ENCODE peak calls at places on chromosomes 16 and 17, in eight cellular contexts. A, I, H, L, N, Y, T and U are unnamed samples.

GRCh38 chr17:64053101-64053500 is 32.7 kb upstream of the ICAM2 start:
- DNase-seq in T (no peak), H (no peak), Y (no peak), I (no peak), A (no peak), N (no peak), L (no peak), U (no peak)

GRCh38 chr16:23509763-23510153 is 536 bp downstream of the GGA2 start:
- DNase-seq in Y (no peak), H (peak; percentile 55), N (peak; percentile 66), I (peak; percentile 36), L (no peak), T (peak; percentile 71), A (peak; percentile 37), U (peak; percentile 70)

GRCh38 chr17:48389903-48390302 is 40.1 kb downstream of the SKAP1 start:
- DNase-seq in Y (no peak), T (no peak), H (no peak), N (no peak), A (no peak), L (no peak), I (no peak), U (no peak)

GRCh38 chr17:34667656-34668055 is 88.3 kb downstream of the TMEM132E start:
- DNase-seq in Y (no peak), I (no peak), H (no peak), N (no peak), L (no peak), T (no peak), A (no peak), U (no peak)

GRCh38 chr17:47894498-47895253 is 1.4 kb upstream of the SP2 start:
- DNase-seq in Y (no peak), I (no peak), T (no peak), N (no peak), A (no peak), H (peak; percentile 4), L (no peak), U (no peak)

GRCh38 chr17:29608986-29609385 is 13.7 kb downstream of the CORO6 start:
- DNase-seq in Y (no peak), L (no peak), A (no peak), N (no peak), I (no peak), H (no peak), T (no peak), U (no peak)

GRCh38 chr16:56615353-56615752 is 7.0 kb downstream of the MT2A start:
- DNase-seq in Y (no peak), A (no peak), L (no peak), H (no peak), T (peak; percentile 72), N (no peak), I (no peak), U (no peak)

GRCh38 chr17:76132574-76133338 is 8.3 kb downstream of the FOXJ1 start:
- DNase-seq in Y (peak; percentile 78), A (no peak), L (no peak), N (no peak), H (no peak), I (no peak), T (no peak), U (no peak)

GRCh38 chr16:84643180-84643583 is 5.1 kb upstream of the KLHL36 start:
- DNase-seq in L (no peak), I (no peak), A (peak; percentile 65), Y (peak; percentile 45), T (peak; percentile 94), H (no peak), N (peak; percentile 95), U (no peak)

GRCh38 chr17:15291674-15292361 is 26.7 kb upstream of the PMP22 start:
- DNase-seq in I (no peak), Y (peak; percentile 26), L (no peak), N (no peak), A (peak; percentile 23), H (no peak), T (no peak), U (no peak)

GRCh38 chr17:17391575-17392370 is 85.0 kb upstream of the MED9 start:
- DNase-seq in Y (no peak), H (peak; percentile 43), A (no peak), I (peak; percentile 24), T (peak; percentile 13), L (no peak), N (no peak), U (no peak)

GRCh38 chr17:78723001-78723796 is 58.9 kb downstream of the CYTH1 start:
- DNase-seq in A (peak; percentile 74), I (peak; percentile 35), Y (no peak), L (peak; percentile 93), T (peak; percentile 38), H (no peak), N (no peak), U (no peak)

GRCh38 chr16:55835578-55835977 is 2.7 kb upstream of the CES1 start:
- DNase-seq in L (peak; percentile 39), N (peak; percentile 3), H (no peak), Y (no peak), A (peak; percentile 20), T (no peak), I (no peak), U (no peak)

GRCh38 chr17:1683489-1683888 is 1.2 kb downstream of the PRPF8 start:
- DNase-seq in H (no peak), N (no peak), A (no peak), T (no peak), L (no peak), I (no peak), Y (no peak), U (no peak)

GRCh38 chr16:2273931-2274330 is 6.0 kb upstream of the RNPS1 start:
- DNase-seq in T (no peak), N (no peak), A (no peak), I (no peak), Y (no peak), L (no peak), H (no peak), U (no peak)

GRCh38 chr16:77585852-77586251 is 136.5 kb upstream of the NUDT7 start:
- DNase-seq in A (no peak), Y (no peak), H (no peak), L (no peak), N (no peak), I (no peak), T (peak; percentile 35), U (no peak)

GRCh38 chr16:64971211-64971610 is 150.7 kb downstream of the CDH11 start:
- DNase-seq in A (no peak), N (no peak), H (no peak), I (no peak), T (no peak), L (no peak), Y (no peak), U (no peak)

GRCh38 chr16:64974381-64974780 is 147.5 kb downstream of the CDH11 start:
- DNase-seq in Y (no peak), H (no peak), T (no peak), L (no peak), N (no peak), A (no peak), I (no peak), U (no peak)

GRCh38 chr16:64981568-64982281 is 140.1 kb downstream of the CDH11 start:
- DNase-seq in T (no peak), N (no peak), A (no peak), L (no peak), Y (no peak), H (no peak), I (no peak), U (no peak)

GRCh38 chr16:64977211-64977920 is 144.5 kb downstream of the CDH11 start:
- DNase-seq in H (no peak), A (no peak), L (no peak), I (no peak), T (peak; percentile 87), N (no peak), Y (no peak), U (no peak)

GRCh38 chr16:64975821-64976220 is 146.0 kb downstream of the CDH11 start:
- DNase-seq in H (no peak), N (peak; percentile 81), Y (no peak), T (peak; percentile 50), A (no peak), L (no peak), I (no peak), U (no peak)
- H3K4me1 ChIP-seq in H (no peaks in the 10 kb centered on the region), N (peaks cover 11% of the 10 kb centered on the region), Y (no peaks in the 10 kb centered on the region), T (peaks cover 36% of the 10 kb centered on the region), A (no peaks in the 10 kb centered on the region), L (no peaks in the 10 kb centered on the region), I (no peaks in the 10 kb centered on the region), U (no peaks in the 10 kb centered on the region)

GRCh38 chr16:58608601-58609136 is 21.0 kb downstream of the CNOT1 start:
- DNase-seq in A (no peak), N (no peak), H (no peak), I (no peak), T (no peak), Y (no peak), L (no peak), U (no peak)

GRCh38 chr16:58605562-58605961 is 24.1 kb downstream of the CNOT1 start:
- DNase-seq in H (no peak), I (no peak), L (no peak), T (no peak), N (no peak), A (no peak), Y (no peak), U (no peak)
- H3K36me3 ChIP-seq in H (peaks cover 84% of the 10 kb centered on the region), I (no peaks in the 10 kb centered on the region), L (peaks cover 25% of the 10 kb centered on the region), T (peaks cover 4% of the 10 kb centered on the region), N (peaks cover 8% of the 10 kb centered on the region), A (peaks cover 46% of the 10 kb centered on the region), Y (no peaks in the 10 kb centered on the region), U (peaks cover 33% of the 10 kb centered on the region)

DNA sequence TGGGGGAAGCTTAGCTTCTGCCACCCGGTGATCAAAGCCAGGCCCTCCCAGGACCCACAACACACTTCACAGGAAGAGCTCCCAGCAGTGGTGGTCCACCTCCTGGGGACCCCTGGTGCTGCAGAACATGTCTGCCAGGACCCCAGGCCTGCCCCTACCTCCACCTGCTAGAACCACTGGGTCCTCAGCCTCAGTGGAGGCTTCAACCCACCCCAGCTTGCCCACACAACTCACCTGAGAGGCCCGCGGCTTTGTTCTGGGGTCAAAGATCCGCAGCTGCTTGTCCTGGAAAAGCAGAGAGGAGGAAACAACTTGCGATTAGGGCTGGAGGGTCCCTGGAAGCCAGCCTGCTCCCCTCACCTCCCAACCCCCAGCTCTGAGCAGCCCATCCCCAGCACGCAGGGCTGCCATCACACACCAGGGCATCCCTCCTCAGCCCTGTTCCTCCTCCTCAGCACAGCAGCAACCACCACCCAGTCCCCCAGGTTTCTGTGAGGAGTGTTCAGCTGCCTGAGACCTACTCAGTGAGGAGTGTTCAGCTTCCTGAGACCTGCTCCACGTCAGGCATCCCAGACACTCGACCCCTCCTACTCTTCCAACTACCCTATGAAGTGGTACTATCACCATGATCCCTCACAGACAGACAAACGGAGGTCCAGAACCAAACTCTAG is 21.2 kb downstream of the CORO7 start:
- DNase-seq in N (no peak), Y (no peak), T (no peak), H (no peak), L (no peak), I (no peak), A (no peak), U (no peak)
- H3K4me3 ChIP-seq in N (no peak overlapping the region), Y (no peak overlapping the region), T (no peak overlapping the region), H (no peak overlapping the region), L (no peak overlapping the region), I (no peak overlapping the region), A (no peak overlapping the region), U (no peak overlapping the region)

DNA sequence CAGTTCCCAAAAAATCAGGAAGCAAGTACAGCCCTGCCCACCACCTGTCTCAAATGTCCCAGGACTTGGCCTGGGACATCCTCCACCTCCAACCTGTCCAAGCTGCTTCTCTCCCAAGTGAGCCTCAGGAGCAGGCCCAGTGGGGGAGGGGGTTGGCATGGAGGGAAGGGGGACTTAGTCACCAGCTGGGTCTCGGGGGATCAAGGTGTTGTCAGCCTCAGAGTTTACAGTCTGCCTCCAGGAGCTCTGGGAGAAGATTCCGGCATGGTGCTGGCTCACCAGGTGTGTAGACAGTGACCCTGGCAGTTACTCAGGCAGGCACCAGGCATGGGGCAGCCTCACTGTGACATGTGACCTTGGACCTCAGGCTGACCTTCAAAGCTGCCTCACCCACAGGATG is 19.7 kb downstream of the ZNF423 start:
- DNase-seq in T (no peak), Y (no peak), A (no peak), H (no peak), N (no peak), I (no peak), L (no peak), U (no peak)
- H3K4me1 ChIP-seq in T (no peaks in the 10 kb centered on the region), Y (peaks cover 15% of the 10 kb centered on the region), A (peaks cover 78% of the 10 kb centered on the region), H (peaks cover 12% of the 10 kb centered on the region), N (peaks cover 72% of the 10 kb centered on the region), I (no peaks in the 10 kb centered on the region), L (peaks cover 52% of the 10 kb centered on the region), U (peaks cover 20% of the 10 kb centered on the region)